ENCODE peak calls at places on chromosomes 2 and 18, in six cellular contexts. P is IMR-90, B is neuronal stem cell, M is H9, W is mesendoderm, R is H1. F is an unnamed sample.

GRCh38 chr2:105747997-105748396 is 3.3 kb downstream of the NCK2 start:
- DNase-seq in P (peak), R (no peak), B (no peak), M (no peak), W (no peak), F (peak)

GRCh38 chr2:163919717-163920116 is 183.9 kb upstream of the FIGN start:
- DNase-seq in B (no peak), P (no peak), M (no peak), W (no peak), R (no peak), F (no peak)

GRCh38 chr2:226911932-226912331 is 76.1 kb downstream of the RHBDD1 start:
- DNase-seq in W (no peak), R (no peak), B (no peak), M (no peak), P (peak), F (peak)

GRCh38 chr2:200765139-200765951 is 46.4 kb upstream of the BZW1 start:
- DNase-seq in W (no peak), B (no peak), P (peak), R (no peak), M (no peak), F (peak)

GRCh38 chr2:9641641-9642040 is 10.8 kb upstream of the YWHAQ start:
- DNase-seq in M (no peak), W (no peak), B (no peak), P (no peak), R (no peak), F (no peak)

GRCh38 chr2:71379086-71379485 is 47.5 kb downstream of the ZNF638 start:
- DNase-seq in R (no peak), W (peak), P (peak), B (no peak), M (no peak), F (peak)

GRCh38 chr2:240168546-240169361 is 28.3 kb upstream of the OTOS start:
- DNase-seq in B (no peak), W (no peak), P (no peak), R (no peak), M (no peak), F (no peak)

GRCh38 chr18:24470022-24470618 is 9.7 kb downstream of the HRH4 start:
- DNase-seq in P (no peak), B (no peak), R (no peak), M (no peak), W (no peak), F (no peak)

GRCh38 chr2:10392951-10393647 is 55.0 kb downstream of the ODC1 start:
- DNase-seq in W (peak), M (peak), B (no peak), P (no peak), R (no peak), F (no peak)

GRCh38 chr2:168639501-168639900 is 162.9 kb upstream of the NOSTRIN start:
- DNase-seq in B (no peak), W (peak), M (no peak), R (no peak), P (peak), F (peak)

GRCh38 chr2:132253496-132254305 is 91.9 kb upstream of the ANKRD30BL start:
- DNase-seq in B (no peak), P (no peak), M (no peak), W (no peak), R (no peak), F (no peak)

GRCh38 chr2:190666895-190667294 is 18.0 kb downstream of the NAB1 start:
- DNase-seq in R (no peak), B (no peak), W (no peak), M (no peak), P (no peak), F (no peak)

GRCh38 chr2:136765736-136766323 is 485 bp downstream of the THSD7B start:
- DNase-seq in R (no peak), B (no peak), W (no peak), P (no peak), M (peak), F (no peak)

GRCh38 chr2:60882971-60883753 is 1.8 kb downstream of the REL start:
- DNase-seq in P (peak), W (no peak), R (no peak), B (no peak), M (no peak), F (peak)

GRCh38 chr2:208807756-208808155 is 401.2 kb downstream of the PTH2R start:
- DNase-seq in B (no peak), R (no peak), M (no peak), W (no peak), P (no peak), F (no peak)

GRCh38 chr2:1855150-1855549 is 110.8 kb upstream of the PXDN start:
- DNase-seq in B (peak), M (peak), R (no peak), P (no peak), W (peak), F (no peak)

GRCh38 chr2:34736482-34736881 is 1137.4 kb upstream of the FAM98A start:
- DNase-seq in W (no peak), R (no peak), M (no peak), B (no peak), P (no peak), F (no peak)

GRCh38 chr2:9234680-9235387 is 28.2 kb downstream of the ASAP2 start:
- DNase-seq in M (no peak), W (peak), B (no peak), P (peak), R (no peak), F (peak)

GRCh38 chr2:169362346-169363026 is at the start of gene LRP2:
- DNase-seq in R (no peak), P (no peak), W (peak), B (peak), M (peak), F (peak)

GRCh38 chr2:239092571-239093294 is 244.8 kb downstream of the TWIST2 start:
- DNase-seq in R (no peak), W (no peak), P (no peak), B (no peak), M (no peak), F (no peak)

GRCh38 chr2:27952070-27952469 is 61.5 kb downstream of the BABAM2 start:
- DNase-seq in P (no peak), M (no peak), R (no peak), W (no peak), B (no peak), F (no peak)

GRCh38 chr2:120323214-120323613 is 22.7 kb upstream of the INHBB start:
- DNase-seq in P (peak), R (no peak), M (no peak), B (no peak), W (no peak), F (no peak)

GRCh38 chr2:47041065-47041464 is 114.0 kb downstream of the STPG4 start:
- DNase-seq in R (no peak), M (no peak), B (no peak), W (no peak), P (no peak), F (peak)

GRCh38 chr2:38394041-38394440 is 17.0 kb upstream of the ATL2 start:
- DNase-seq in P (no peak), W (peak), R (no peak), M (no peak), B (no peak), F (no peak)

GRCh38 chr2:179917272-179917671 is 55.9 kb upstream of the ZNF385B start:
- DNase-seq in B (no peak), R (no peak), P (peak), M (no peak), W (no peak), F (peak)

GRCh38 chr2:196336715-196337617 is 165.6 kb upstream of the STK17B start:
- DNase-seq in B (peak), P (peak), R (no peak), W (peak), M (no peak), F (peak)

GRCh38 chr2:160562730-160563129 is 69.1 kb upstream of the RBMS1 start:
- DNase-seq in B (no peak), R (no peak), P (no peak), W (no peak), M (no peak), F (no peak)

GRCh38 chr2:7203056-7203467 is 285.9 kb downstream of the RNF144A start:
- DNase-seq in B (peak), R (no peak), P (peak), M (peak), W (peak), F (peak)

GRCh38 chr18:76621184-76621583 is 126.1 kb upstream of the ZNF516 start:
- DNase-seq in M (no peak), R (no peak), P (peak), W (peak), B (no peak), F (peak)

GRCh38 chr18:79952457-79952995 is 1.1 kb upstream of the SLC66A2 start:
- DNase-seq in B (no peak), M (no peak), P (no peak), R (no peak), W (no peak), F (no peak)

GRCh38 chr2:111072220-111072871 is 48.4 kb upstream of the BCL2L11 start:
- DNase-seq in M (no peak), W (no peak), B (no peak), R (no peak), P (peak), F (peak)

GRCh38 chr2:83650897-83651296 is 808.2 kb downstream of the SUCLG1 start:
- DNase-seq in R (no peak), W (no peak), P (no peak), M (no peak), B (no peak), F (no peak)

GRCh38 chr2:154908312-154908711 is 209.8 kb downstream of the KCNJ3 start:
- DNase-seq in R (no peak), B (no peak), P (no peak), W (peak), M (no peak), F (no peak)
- H2BK15ac ChIP-seq in R (no peak), B (no peak), P (no peak), W (no peak), M (no peak), F (no peak)

DNA sequence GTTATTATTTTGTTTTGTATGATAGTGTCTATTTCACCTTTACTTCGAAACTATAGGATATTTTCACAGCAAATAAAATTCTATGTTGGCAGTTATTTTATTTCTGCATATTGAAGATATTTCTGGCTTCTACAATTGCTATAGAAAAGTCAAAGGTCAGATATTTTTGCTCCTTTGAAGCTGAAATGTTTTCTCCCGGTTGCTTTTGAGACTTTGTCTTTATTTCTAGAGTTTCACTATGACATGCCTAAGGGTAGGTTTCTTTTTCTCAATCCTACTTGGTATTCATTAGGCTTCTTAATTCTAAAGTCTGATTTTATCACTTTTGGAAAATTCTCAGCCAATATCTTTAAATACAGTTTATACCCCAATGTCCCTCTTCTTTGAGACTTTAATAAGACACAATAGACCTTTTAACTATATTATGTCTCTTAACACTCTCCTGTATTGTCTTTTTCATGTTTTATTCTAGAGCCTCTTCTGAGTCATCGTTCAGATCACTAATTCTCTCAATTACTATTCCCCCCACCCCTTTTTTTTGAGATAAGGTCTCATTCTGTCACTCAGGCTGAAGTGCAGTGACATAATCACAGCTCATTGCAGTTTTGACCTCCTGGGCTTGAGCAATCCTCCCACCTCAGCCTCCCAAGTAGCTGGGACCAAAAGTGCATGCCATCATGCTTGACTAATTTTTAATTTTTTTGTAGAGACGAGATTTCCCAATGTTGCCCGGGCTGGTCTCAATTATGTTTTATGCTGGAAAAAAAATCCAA is 50.5 kb downstream of the USP37 start:
- DNase-seq in P (no peak), W (no peak), M (no peak), B (no peak), R (no peak), F (no peak)
- H2BK15ac ChIP-seq in P (no peak), W (no peak), M (no peak), B (no peak), R (no peak), F (no peak)

DNA sequence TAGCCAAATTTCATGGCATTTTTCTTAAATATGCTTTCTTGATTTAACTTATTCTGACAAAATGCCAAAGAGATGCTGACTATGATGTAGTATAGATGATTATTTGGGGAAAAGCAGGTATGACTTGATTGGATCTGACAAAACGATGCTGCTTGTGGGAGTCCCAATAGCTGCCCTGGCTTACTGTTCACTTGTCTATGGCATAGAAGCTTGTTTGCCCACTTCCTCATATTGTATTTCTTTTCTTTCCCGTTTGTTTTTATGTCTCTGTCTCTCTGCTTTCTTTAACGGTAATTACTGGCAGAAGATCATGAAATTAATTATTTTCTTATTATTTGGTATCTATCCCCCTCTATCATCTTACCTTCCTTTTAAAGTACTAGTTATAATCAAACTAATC is 43.0 kb downstream of the EPC2 start:
- DNase-seq in M (no peak), B (no peak), P (no peak), W (no peak), R (no peak), F (no peak)
- H2BK15ac ChIP-seq in M (no peak), B (no peak), P (no peak), W (no peak), R (no peak), F (no peak)

GRCh38 chr2:54573532-54573915 is 117.4 kb downstream of the SPTBN1 start:
- DNase-seq in W (no peak), R (no peak), P (no peak), B (no peak), M (no peak), F (no peak)
- H2BK15ac ChIP-seq in W (no peak), R (no peak), P (peak), B (no peak), M (no peak), F (no peak)

GRCh38 chr2:186503827-186504606 is 18.0 kb downstream of the ZC3H15 start:
- DNase-seq in B (no peak), P (peak), R (no peak), W (peak), M (no peak), F (peak)
- H2BK15ac ChIP-seq in B (no peak), P (no peak), R (no peak), W (no peak), M (no peak), F (no peak)

GRCh38 chr18:78138993-78139496 is 840.6 kb upstream of the SALL3 start:
- DNase-seq in R (peak), B (peak), M (peak), P (no peak), W (peak), F (no peak)
- H2BK15ac ChIP-seq in R (no peak), B (no peak), M (no peak), P (no peak), W (no peak), F (no peak)

GRCh38 chr2:235219048-235219447 is 267.2 kb downstream of the SH3BP4 start:
- DNase-seq in R (no peak), M (no peak), B (no peak), P (no peak), W (no peak), F (no peak)
- H2BK15ac ChIP-seq in R (no peak), M (no peak), B (no peak), P (no peak), W (no peak), F (no peak)

F was measured in mesenchymal stem cell.